ENCODE peak calls at places on chromosomes 13 and 19, in five cellular contexts. T is ovary, Q is AG09319, P is tibial nerve, F is adrenal gland. D is an unnamed sample.

GRCh38 chr13:108610517-108610916 is 18.9 kb upstream of the MYO16 start:
- DNase-seq in T (no peak), Q (no peak), P (no peak), F (no peak), D (no peak)

GRCh38 chr19:6739884-6740588 is 556 bp downstream of the TRIP10 start:
- DNase-seq in T (no peak), Q (no peak), P (no peak), F (peak; percentile 58), D (no peak)

GRCh38 chr19:13938361-13939027 is at the start of gene PODNL1:
- DNase-seq in T (peak; percentile 42), Q (peak; percentile 71), P (peak; percentile 58), F (no peak), D (no peak)

GRCh38 chr13:112350300-112350699 is 25.9 kb upstream of the SPACA7 start:
- DNase-seq in T (no peak), Q (no peak), P (no peak), F (no peak), D (no peak)

GRCh38 chr19:57559008-57559403 is 657 bp downstream of the ZNF550 start:
- DNase-seq in T (peak; percentile 30), Q (no peak), P (no peak), F (no peak), D (no peak)

GRCh38 chr13:89454736-89455135 is 1783.6 kb downstream of the SLITRK5 start:
- DNase-seq in T (no peak), Q (no peak), P (no peak), F (no peak), D (no peak)

GRCh38 chr13:41577437-41577836 is 120.1 kb downstream of the RGCC start:
- DNase-seq in T (no peak), Q (peak; percentile 76), P (peak; percentile 72), F (no peak), D (no peak)

GRCh38 chr19:32748497-32748896 is 28.9 kb downstream of the TDRD12 start:
- DNase-seq in T (no peak), Q (no peak), P (no peak), F (no peak), D (peak; percentile 64)

GRCh38 chr19:13023666-13024065 is 28.4 kb downstream of the NFIX start:
- DNase-seq in T (no peak), Q (no peak), P (no peak), F (no peak), D (no peak)

GRCh38 chr19:882871-883497 is 10.0 kb downstream of the MED16 start:
- DNase-seq in T (no peak), Q (no peak), P (no peak), F (no peak), D (no peak)

GRCh38 chr19:47623921-47624391 is 15.0 kb downstream of the BICRA start:
- DNase-seq in T (no peak), Q (no peak), P (no peak), F (no peak), D (no peak)

GRCh38 chr19:30649934-30650614 is 277.9 kb downstream of the ZNF536 start:
- DNase-seq in T (no peak), Q (peak; percentile 22), P (peak; percentile 40), F (peak; percentile 41), D (peak; percentile 62)

GRCh38 chr13:97116754-97117153 is 105.4 kb upstream of the MBNL2 start:
- DNase-seq in T (no peak), Q (no peak), P (no peak), F (no peak), D (no peak)

GRCh38 chr19:55857974-55858373 is 21.6 kb downstream of the NLRP4 start:
- DNase-seq in T (no peak), Q (no peak), P (no peak), F (no peak), D (no peak)

GRCh38 chr19:55858401-55858800 is 22.1 kb downstream of the NLRP4 start:
- DNase-seq in T (no peak), Q (no peak), P (no peak), F (no peak), D (no peak)

GRCh38 chr19:55855160-55855559 is 18.8 kb downstream of the NLRP4 start:
- DNase-seq in T (no peak), Q (no peak), P (no peak), F (no peak), D (no peak)

GRCh38 chr19:55857149-55857548 is 20.8 kb downstream of the NLRP4 start:
- DNase-seq in T (no peak), Q (no peak), P (no peak), F (no peak), D (no peak)
- TF ChIP-seq CTCF in T (no peak), Q (no peak), P (no peak), F (no peak), D (no peak)

DNA sequence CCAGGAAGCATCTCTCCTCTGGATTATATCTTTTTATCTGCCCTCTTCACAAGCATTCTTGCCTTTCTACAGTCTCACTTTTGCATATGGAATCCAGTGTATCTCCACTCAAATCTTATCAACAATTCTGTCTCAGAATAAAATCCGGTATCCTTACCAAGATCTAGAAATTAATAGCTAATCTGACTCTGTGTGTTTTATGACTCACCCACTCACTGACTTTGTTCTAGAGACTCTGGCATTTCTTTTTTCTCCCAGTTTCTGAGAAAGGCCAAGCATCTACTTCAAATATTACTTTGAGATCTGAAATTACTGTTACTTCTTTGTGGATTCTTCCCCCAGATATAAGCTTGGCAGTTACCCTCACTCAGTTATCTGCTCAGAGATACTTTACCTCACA is 913.5 kb upstream of the ATXN8OS start:
- DNase-seq in T (no peak), Q (no peak), P (no peak), F (no peak), D (no peak)
- TF ChIP-seq CTCF in T (no peak), Q (no peak), P (no peak), F (no peak), D (no peak)

GRCh38 chr13:28159057-28159456 is 20.7 kb downstream of the PAN3 start:
- DNase-seq in T (no peak), Q (no peak), P (no peak), F (no peak), D (no peak)

GRCh38 chr13:28161370-28161769 is 23.0 kb downstream of the PAN3 start:
- DNase-seq in T (no peak), Q (no peak), P (no peak), F (no peak), D (no peak)

GRCh38 chr13:28163587-28163986 is 25.2 kb downstream of the PAN3 start:
- DNase-seq in T (no peak), Q (no peak), P (no peak), F (no peak), D (no peak)
- TF ChIP-seq CTCF in T (no peak), Q (no peak), P (no peak), F (no peak), D (no peak)

GRCh38 chr13:69589531-69589930 is 518.1 kb upstream of the ATXN8OS start:
- DNase-seq in T (no peak), Q (no peak), P (no peak), F (no peak), D (no peak)

GRCh38 chr13:69591437-69591836 is 516.2 kb upstream of the ATXN8OS start:
- DNase-seq in T (no peak), Q (no peak), P (no peak), F (no peak), D (no peak)

GRCh38 chr13:69580255-69580654 is 527.4 kb upstream of the ATXN8OS start:
- DNase-seq in T (no peak), Q (no peak), P (no peak), F (no peak), D (no peak)

DNA sequence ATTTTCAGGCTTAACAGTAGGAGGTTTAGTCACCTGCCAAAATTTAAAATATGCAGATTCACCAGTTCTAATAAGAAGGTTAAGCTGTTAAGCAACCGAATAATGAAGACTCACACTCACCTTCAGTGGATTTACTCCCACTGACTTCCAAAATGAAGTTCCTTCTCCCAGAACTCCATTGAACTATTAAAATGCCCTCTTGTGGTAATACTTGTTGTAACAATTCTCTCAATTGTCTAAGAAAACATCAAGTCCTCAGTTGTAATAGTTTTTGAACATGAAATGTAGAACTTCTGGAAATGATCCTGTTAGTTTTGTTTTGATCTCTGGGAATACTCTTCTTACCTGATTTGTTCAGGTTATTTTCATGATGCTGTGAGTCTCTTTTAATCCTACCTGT is 522.0 kb upstream of the ATXN8OS start:
- DNase-seq in T (no peak), Q (no peak), P (no peak), F (no peak), D (no peak)
- TF ChIP-seq CTCF in T (no peak), Q (no peak), P (no peak), F (no peak), D (peak; percentile 44)

GRCh38 chr19:40392894-40393517 is 3.0 kb upstream of the HIPK4 start:
- DNase-seq in T (no peak), Q (no peak), P (no peak), F (no peak), D (no peak)
- TF ChIP-seq CTCF in T (no peak), Q (no peak), P (no peak), F (no peak), D (no peak)

DNA sequence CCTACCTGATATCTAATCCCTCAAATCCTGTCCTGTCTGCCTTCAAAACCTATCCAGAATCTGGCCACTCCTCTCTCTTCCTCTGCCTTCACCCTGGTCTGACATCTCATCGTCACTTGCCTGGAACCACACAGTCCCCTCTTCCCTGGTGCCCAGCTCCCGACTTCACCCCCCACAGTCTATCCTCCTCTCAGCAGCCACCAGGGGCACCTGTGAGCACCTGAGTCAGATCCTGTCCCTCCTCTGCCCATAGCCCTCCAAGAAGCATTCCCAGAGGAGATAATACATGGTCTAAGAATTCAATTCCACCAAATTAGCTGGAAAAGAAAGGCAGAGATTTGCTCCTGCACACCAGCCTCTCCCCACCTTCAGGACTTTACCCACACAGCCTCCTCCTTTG is 48.9 kb downstream of the ZNRF4 start:
- DNase-seq in T (no peak), Q (no peak), P (no peak), F (no peak), D (no peak)
- TF ChIP-seq CTCF in T (no peak), Q (no peak), P (no peak), F (no peak), D (no peak)

DNA sequence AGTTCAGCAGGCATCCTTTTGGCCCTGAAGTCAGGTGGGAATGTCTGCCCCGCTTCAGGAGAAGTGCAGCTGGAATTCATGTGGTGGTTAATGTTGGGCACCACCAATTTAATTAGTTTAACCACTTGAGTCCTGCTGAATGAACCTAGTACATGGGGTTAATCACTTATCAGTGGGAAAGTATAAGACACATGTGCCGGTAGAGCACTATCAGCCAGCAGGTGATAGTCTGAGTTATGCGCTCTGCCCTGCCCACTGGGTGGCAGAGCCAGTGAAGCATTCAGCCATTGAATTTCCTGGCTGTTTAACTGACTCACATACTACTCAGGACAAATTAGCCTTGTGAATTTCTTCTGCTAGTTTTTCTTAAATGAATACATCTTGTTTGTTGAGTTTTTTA is 789.7 kb upstream of the PRR20A start:
- DNase-seq in T (no peak), Q (no peak), P (no peak), F (no peak), D (no peak)
- TF ChIP-seq CTCF in T (no peak), Q (no peak), P (no peak), F (no peak), D (no peak)

D was measured in type B pancreatic cell.